ENCODE peak calls at places on chromosomes 1 and 21, in eight cellular contexts. X is brain microvascular endothelial cell, C is NCI-H1105 treated with DMSO at 0.1 percent for 48 hours, R is HEK293T, P is body of pancreas, N is ureter, D is tibial nerve, B is A172. M is an unnamed sample.

GRCh38 chr1:7070389-7071029 is 285.3 kb downstream of the CAMTA1 start:
- DNase-seq in C (peak; percentile 37), N (peak; percentile 62), B (peak; percentile 49), X (peak; percentile 49), D (peak; percentile 37), P (peak; percentile 74), R (peak; percentile 77), M (no peak)

GRCh38 chr1:119091618-119092017 is 48.8 kb downstream of the WARS2 start:
- DNase-seq in B (no peak), N (no peak), D (no peak), P (no peak), R (no peak), X (no peak), C (no peak), M (no peak)

GRCh38 chr1:183807549-183808168 is 2.7 kb downstream of the RGL1 start:
- DNase-seq in B (no peak), C (no peak), X (peak; percentile 54), N (no peak), R (no peak), P (peak; percentile 13), D (no peak), M (no peak)

GRCh38 chr1:113660053-113660452 is 99.2 kb downstream of the PHTF1 start:
- DNase-seq in R (no peak), D (no peak), P (no peak), N (no peak), B (no peak), C (peak; percentile 42), X (no peak), M (no peak)

GRCh38 chr21:45974073-45975016 is 7.2 kb upstream of the COL6A1 start:
- DNase-seq in P (peak; percentile 35), C (no peak), X (peak; percentile 44), R (peak; percentile 54), N (peak; percentile 60), D (no peak), B (peak; percentile 89), M (no peak)

GRCh38 chr1:117122297-117123025 is 912 bp upstream of the TRIM45 start:
- DNase-seq in X (no peak), C (no peak), N (no peak), R (no peak), P (no peak), D (no peak), B (no peak), M (no peak)

GRCh38 chr1:221429262-221429661 is 312.6 kb downstream of the DUSP10 start:
- DNase-seq in B (peak; percentile 35), D (no peak), X (no peak), C (no peak), N (no peak), P (no peak), R (no peak), M (no peak)

GRCh38 chr1:197638316-197638715 is 137.0 kb downstream of the DENND1B start:
- DNase-seq in P (no peak), R (no peak), C (peak; percentile 15), X (no peak), N (no peak), D (no peak), B (no peak), M (no peak)

GRCh38 chr1:26177182-26177684 is at the start of gene CNKSR1:
- DNase-seq in P (peak; percentile 93), R (no peak), N (peak; percentile 85), X (no peak), C (no peak), B (no peak), D (no peak), M (no peak)

GRCh38 chr1:5374176-5374575 is 618.0 kb downstream of the NPHP4 start:
- DNase-seq in B (no peak), R (no peak), P (no peak), C (no peak), D (no peak), X (no peak), N (no peak), M (no peak)

GRCh38 chr1:187718527-187718926 is 889.8 kb downstream of the PLA2G4A start:
- DNase-seq in R (no peak), D (no peak), P (no peak), B (no peak), X (no peak), N (no peak), C (no peak), M (no peak)

GRCh38 chr1:81650741-81651140 is 150.0 kb upstream of the ADGRL2 start:
- DNase-seq in B (no peak), N (no peak), R (no peak), D (no peak), P (no peak), C (peak; percentile 77), X (no peak), M (no peak)

GRCh38 chr1:12549460-12550349 is 68.3 kb downstream of the DHRS3 start:
- DNase-seq in R (no peak), C (no peak), D (peak; percentile 86), P (peak; percentile 49), N (peak; percentile 83), B (peak; percentile 80), X (peak; percentile 99), M (no peak)

GRCh38 chr1:1619917-1620361 is 4.6 kb downstream of the MIB2 start:
- DNase-seq in P (no peak), R (no peak), D (no peak), X (no peak), C (no peak), B (no peak), N (no peak), M (no peak)

GRCh38 chr1:177274687-177275211 is 104.0 kb downstream of the BRINP2 start:
- DNase-seq in X (peak; percentile 21), R (no peak), C (peak; percentile 56), N (peak; percentile 46), B (no peak), P (peak; percentile 33), D (no peak), M (no peak)

GRCh38 chr1:27360159-27361043 is 6.4 kb downstream of the MAP3K6 start:
- DNase-seq in C (no peak), D (no peak), P (peak; percentile 55), X (no peak), R (no peak), B (no peak), N (no peak), M (no peak)

GRCh38 chr1:230542054-230542453 is 100.2 kb upstream of the COG2 start:
- DNase-seq in P (no peak), B (peak; percentile 50), R (no peak), N (no peak), X (peak; percentile 92), C (no peak), D (no peak), M (no peak)

GRCh38 chr1:219699870-219700269 is 87.0 kb upstream of the ZC3H11B start:
- DNase-seq in R (no peak), N (no peak), C (no peak), P (no peak), X (peak; percentile 88), B (peak; percentile 86), D (no peak), M (no peak)

GRCh38 chr1:46152021-46152420 is 19.6 kb upstream of the PIK3R3 start:
- DNase-seq in P (no peak), D (no peak), X (peak; percentile 60), B (peak; percentile 27), R (no peak), C (no peak), N (no peak), M (no peak)

GRCh38 chr1:11184973-11185372 is 4.2 kb upstream of the ANGPTL7 start:
- DNase-seq in N (no peak), P (no peak), C (no peak), X (no peak), D (no peak), R (no peak), B (no peak), M (no peak)

GRCh38 chr1:230698130-230698529 is 15.8 kb downstream of the AGT start:
- DNase-seq in N (no peak), X (no peak), D (no peak), C (no peak), R (peak; percentile 49), P (no peak), B (no peak), M (no peak)

GRCh38 chr1:31795801-31796621 is 19.8 kb downstream of the SPOCD1 start:
- DNase-seq in X (peak; percentile 86), C (peak; percentile 89), B (peak; percentile 52), R (no peak), D (no peak), N (peak; percentile 47), P (no peak), M (no peak)

GRCh38 chr1:103220503-103221095 is 112.3 kb upstream of the COL11A1 start:
- DNase-seq in X (peak; percentile 57), B (peak; percentile 46), R (no peak), N (no peak), P (no peak), D (no peak), C (no peak), M (no peak)

GRCh38 chr1:109185990-109186703 is 27.6 kb upstream of the SARS1 start:
- DNase-seq in P (peak; percentile 51), B (no peak), D (no peak), X (no peak), C (no peak), N (no peak), R (no peak), M (no peak)

GRCh38 chr1:225897595-225898514 is 8.9 kb upstream of the LEFTY1 start:
- DNase-seq in D (no peak), N (no peak), X (no peak), B (no peak), C (no peak), P (no peak), R (no peak), M (no peak)

GRCh38 chr1:11187000-11187399 is 2.2 kb upstream of the ANGPTL7 start:
- DNase-seq in D (no peak), X (no peak), P (no peak), N (no peak), C (no peak), B (no peak), R (no peak), M (no peak)

M was measured in thoracic aorta.